ENCODE peak calls at places on chromosomes 7 and 10, in eight cellular contexts. Z is nephron progenitor cell; M is activated CD8-positive, alpha-beta memory T cell treated with anti-CD3 and anti-CD28 coated beads for 4 hours; J is germinal center; G is HepG2; I is LoVo; O is retinal pigment epithelial cell; U is HS-5. X is an unnamed sample.

GRCh38 chr10:80126876-80127275 is 5.7 kb upstream of the PLAC9 start:
- DNase-seq in Z (no peak), M (no peak), J (no peak), G (no peak), I (no peak), O (no peak), U (no peak), X (no peak)

GRCh38 chr7:98911936-98912335 is 33.6 kb downstream of the TRRAP start:
- DNase-seq in Z (no peak), M (no peak), J (no peak), G (no peak), I (no peak), O (no peak), U (no peak), X (no peak)

GRCh38 chr7:8056431-8056830 is 87.8 kb downstream of the GLCCI1 start:
- DNase-seq in Z (no peak), M (no peak), J (no peak), G (no peak), I (no peak), O (no peak), U (no peak), X (no peak)

GRCh38 chr7:40647719-40648118 is 512.9 kb downstream of the SUGCT start:
- DNase-seq in Z (no peak), M (no peak), J (no peak), G (no peak), I (no peak), O (no peak), U (peak), X (peak)

GRCh38 chr10:126226988-126227761 is 161.1 kb downstream of the ADAM12 start:
- DNase-seq in Z (no peak), M (no peak), J (no peak), G (no peak), I (no peak), O (no peak), U (no peak), X (peak)

GRCh38 chr10:130160775-130161174 is 24.6 kb downstream of the GLRX3 start:
- DNase-seq in Z (no peak), M (no peak), J (peak), G (no peak), I (no peak), O (no peak), U (no peak), X (no peak)

GRCh38 chr10:108852211-108852610 is 1071.1 kb downstream of the XPNPEP1 start:
- DNase-seq in Z (no peak), M (no peak), J (no peak), G (no peak), I (no peak), O (no peak), U (no peak), X (peak)

GRCh38 chr10:66931340-66931948 is 5.6 kb downstream of the LRRTM3 start:
- DNase-seq in Z (peak), M (no peak), J (no peak), G (peak), I (peak), O (peak), U (peak), X (no peak)

GRCh38 chr7:151334628-151335027 is 7.0 kb upstream of the NUB1 start:
- DNase-seq in Z (no peak), M (no peak), J (no peak), G (no peak), I (no peak), O (no peak), U (no peak), X (no peak)

GRCh38 chr7:149422914-149423285 is 38.0 kb downstream of the ZNF777 start:
- DNase-seq in Z (no peak), M (no peak), J (peak), G (no peak), I (no peak), O (no peak), U (no peak), X (no peak)

X was measured in trophoblast cell.